ENCODE peak calls at places on chromosomes 1 and 21, in nine cellular contexts. One of them, this sample, is unnamed.

GRCh38 chr1:234603221-234604204 is 6.5 kb downstream of the IRF2BP2 start:
- DNase-seq in cerebellum: no peak
- DNase-seq in NCI-H2081: peak
- DNase-seq in lower leg skin: no peak
- DNase-seq in stimulated activated CD8-positive, alpha-beta memory T cell treated with anti-CD3 and anti-CD28 coated beads, Interleukin-15, amount 100 ng/mL, for 4 hours: no peak
- DNase-seq in NCI-H82: peak
- DNase-seq in GM23248: peak
- DNase-seq in epithelial cell of esophagus: peak
- DNase-seq in amniotic stem cell: no peak
- DNase-seq in this sample: no peak

GRCh38 chr1:21302747-21303715 is 12.8 kb upstream of the ECE1 start:
- DNase-seq in lower leg skin: no peak
- DNase-seq in stimulated activated CD8-positive, alpha-beta memory T cell treated with anti-CD3 and anti-CD28 coated beads, Interleukin-15, amount 100 ng/mL, for 4 hours: no peak
- DNase-seq in NCI-H2081: no peak
- DNase-seq in GM23248: peak
- DNase-seq in cerebellum: no peak
- DNase-seq in NCI-H82: peak
- DNase-seq in amniotic stem cell: no peak
- DNase-seq in epithelial cell of esophagus: peak
- DNase-seq in this sample: no peak

GRCh38 chr1:177411371-177411770 is 240.6 kb downstream of the BRINP2 start:
- DNase-seq in lower leg skin: no peak
- DNase-seq in NCI-H82: peak
- DNase-seq in GM23248: no peak
- DNase-seq in NCI-H2081: no peak
- DNase-seq in amniotic stem cell: no peak
- DNase-seq in stimulated activated CD8-positive, alpha-beta memory T cell treated with anti-CD3 and anti-CD28 coated beads, Interleukin-15, amount 100 ng/mL, for 4 hours: no peak
- DNase-seq in epithelial cell of esophagus: no peak
- DNase-seq in cerebellum: no peak
- DNase-seq in this sample: no peak

GRCh38 chr1:98963359-98963758 is 41.3 kb downstream of the PLPPR5 start:
- DNase-seq in epithelial cell of esophagus: no peak
- DNase-seq in amniotic stem cell: no peak
- DNase-seq in NCI-H82: no peak
- DNase-seq in stimulated activated CD8-positive, alpha-beta memory T cell treated with anti-CD3 and anti-CD28 coated beads, Interleukin-15, amount 100 ng/mL, for 4 hours: no peak
- DNase-seq in cerebellum: no peak
- DNase-seq in NCI-H2081: no peak
- DNase-seq in GM23248: peak
- DNase-seq in lower leg skin: no peak
- DNase-seq in this sample: no peak

GRCh38 chr1:151189638-151190445 is at the start of gene VPS72:
- DNase-seq in GM23248: peak
- DNase-seq in cerebellum: peak
- DNase-seq in NCI-H2081: peak
- DNase-seq in NCI-H82: peak
- DNase-seq in amniotic stem cell: peak
- DNase-seq in stimulated activated CD8-positive, alpha-beta memory T cell treated with anti-CD3 and anti-CD28 coated beads, Interleukin-15, amount 100 ng/mL, for 4 hours: peak
- DNase-seq in epithelial cell of esophagus: peak
- DNase-seq in lower leg skin: peak
- DNase-seq in this sample: peak

GRCh38 chr21:44354775-44355771 is 1.7 kb downstream of the TRPM2 start:
- DNase-seq in amniotic stem cell: no peak
- DNase-seq in GM23248: no peak
- DNase-seq in epithelial cell of esophagus: no peak
- DNase-seq in NCI-H2081: no peak
- DNase-seq in NCI-H82: no peak
- DNase-seq in lower leg skin: no peak
- DNase-seq in stimulated activated CD8-positive, alpha-beta memory T cell treated with anti-CD3 and anti-CD28 coated beads, Interleukin-15, amount 100 ng/mL, for 4 hours: no peak
- DNase-seq in cerebellum: no peak
- DNase-seq in this sample: peak

GRCh38 chr1:117608213-117608612 is 2.4 kb downstream of the TENT5C start:
- DNase-seq in amniotic stem cell: no peak
- DNase-seq in NCI-H2081: no peak
- DNase-seq in NCI-H82: no peak
- DNase-seq in stimulated activated CD8-positive, alpha-beta memory T cell treated with anti-CD3 and anti-CD28 coated beads, Interleukin-15, amount 100 ng/mL, for 4 hours: no peak
- DNase-seq in cerebellum: no peak
- DNase-seq in epithelial cell of esophagus: no peak
- DNase-seq in GM23248: no peak
- DNase-seq in lower leg skin: no peak
- DNase-seq in this sample: no peak

GRCh38 chr1:204972461-204972860 is 70.6 kb upstream of the CNTN2 start:
- DNase-seq in cerebellum: no peak
- DNase-seq in amniotic stem cell: no peak
- DNase-seq in lower leg skin: no peak
- DNase-seq in GM23248: peak
- DNase-seq in epithelial cell of esophagus: no peak
- DNase-seq in NCI-H2081: no peak
- DNase-seq in NCI-H82: no peak
- DNase-seq in stimulated activated CD8-positive, alpha-beta memory T cell treated with anti-CD3 and anti-CD28 coated beads, Interleukin-15, amount 100 ng/mL, for 4 hours: no peak
- DNase-seq in this sample: no peak

GRCh38 chr1:23126801-23127200 is 41.9 kb downstream of the LUZP1 start:
- DNase-seq in NCI-H2081: no peak
- DNase-seq in cerebellum: no peak
- DNase-seq in epithelial cell of esophagus: peak
- DNase-seq in NCI-H82: no peak
- DNase-seq in lower leg skin: no peak
- DNase-seq in GM23248: peak
- DNase-seq in amniotic stem cell: no peak
- DNase-seq in stimulated activated CD8-positive, alpha-beta memory T cell treated with anti-CD3 and anti-CD28 coated beads, Interleukin-15, amount 100 ng/mL, for 4 hours: no peak
- DNase-seq in this sample: no peak

GRCh38 chr1:151807131-151807530 is 1.9 kb upstream of the LINGO4 start:
- DNase-seq in cerebellum: peak
- DNase-seq in lower leg skin: no peak
- DNase-seq in epithelial cell of esophagus: no peak
- DNase-seq in GM23248: no peak
- DNase-seq in NCI-H82: no peak
- DNase-seq in NCI-H2081: no peak
- DNase-seq in amniotic stem cell: no peak
- DNase-seq in stimulated activated CD8-positive, alpha-beta memory T cell treated with anti-CD3 and anti-CD28 coated beads, Interleukin-15, amount 100 ng/mL, for 4 hours: no peak
- DNase-seq in this sample: no peak

GRCh38 chr1:223706077-223706988 is 6.0 kb upstream of the CAPN2 start:
- DNase-seq in NCI-H82: peak
- DNase-seq in stimulated activated CD8-positive, alpha-beta memory T cell treated with anti-CD3 and anti-CD28 coated beads, Interleukin-15, amount 100 ng/mL, for 4 hours: no peak
- DNase-seq in GM23248: peak
- DNase-seq in amniotic stem cell: peak
- DNase-seq in epithelial cell of esophagus: peak
- DNase-seq in cerebellum: no peak
- DNase-seq in lower leg skin: peak
- DNase-seq in NCI-H2081: peak
- DNase-seq in this sample: no peak

GRCh38 chr1:206784471-206784903 is 12.2 kb upstream of the IL10 start:
- DNase-seq in stimulated activated CD8-positive, alpha-beta memory T cell treated with anti-CD3 and anti-CD28 coated beads, Interleukin-15, amount 100 ng/mL, for 4 hours: peak
- DNase-seq in epithelial cell of esophagus: peak
- DNase-seq in lower leg skin: no peak
- DNase-seq in amniotic stem cell: no peak
- DNase-seq in GM23248: no peak
- DNase-seq in cerebellum: no peak
- DNase-seq in NCI-H82: no peak
- DNase-seq in NCI-H2081: no peak
- DNase-seq in this sample: no peak

GRCh38 chr1:115807723-115808122 is 33.2 kb downstream of the NHLH2 start:
- DNase-seq in GM23248: peak
- DNase-seq in cerebellum: peak
- DNase-seq in lower leg skin: peak
- DNase-seq in epithelial cell of esophagus: peak
- DNase-seq in NCI-H82: peak
- DNase-seq in NCI-H2081: peak
- DNase-seq in stimulated activated CD8-positive, alpha-beta memory T cell treated with anti-CD3 and anti-CD28 coated beads, Interleukin-15, amount 100 ng/mL, for 4 hours: no peak
- DNase-seq in amniotic stem cell: peak
- DNase-seq in this sample: peak

GRCh38 chr1:14826172-14826636 is 227.7 kb downstream of the KAZN start:
- DNase-seq in cerebellum: no peak
- DNase-seq in GM23248: peak
- DNase-seq in NCI-H2081: no peak
- DNase-seq in stimulated activated CD8-positive, alpha-beta memory T cell treated with anti-CD3 and anti-CD28 coated beads, Interleukin-15, amount 100 ng/mL, for 4 hours: no peak
- DNase-seq in amniotic stem cell: peak
- DNase-seq in lower leg skin: peak
- DNase-seq in NCI-H82: no peak
- DNase-seq in epithelial cell of esophagus: no peak
- DNase-seq in this sample: no peak

GRCh38 chr1:99180343-99180808 is 83.9 kb upstream of the PLPPR4 start:
- DNase-seq in amniotic stem cell: peak
- DNase-seq in GM23248: peak
- DNase-seq in cerebellum: peak
- DNase-seq in stimulated activated CD8-positive, alpha-beta memory T cell treated with anti-CD3 and anti-CD28 coated beads, Interleukin-15, amount 100 ng/mL, for 4 hours: peak
- DNase-seq in epithelial cell of esophagus: peak
- DNase-seq in NCI-H2081: peak
- DNase-seq in NCI-H82: peak
- DNase-seq in lower leg skin: peak
- DNase-seq in this sample: peak

GRCh38 chr21:43805275-43805800 is 16.0 kb downstream of the RRP1 start:
- DNase-seq in amniotic stem cell: no peak
- DNase-seq in NCI-H2081: no peak
- DNase-seq in GM23248: no peak
- DNase-seq in NCI-H82: no peak
- DNase-seq in cerebellum: no peak
- DNase-seq in lower leg skin: no peak
- DNase-seq in epithelial cell of esophagus: no peak
- DNase-seq in stimulated activated CD8-positive, alpha-beta memory T cell treated with anti-CD3 and anti-CD28 coated beads, Interleukin-15, amount 100 ng/mL, for 4 hours: no peak
- DNase-seq in this sample: no peak

GRCh38 chr1:247588060-247588459 is at the start of gene OR2G2:
- DNase-seq in stimulated activated CD8-positive, alpha-beta memory T cell treated with anti-CD3 and anti-CD28 coated beads, Interleukin-15, amount 100 ng/mL, for 4 hours: no peak
- DNase-seq in NCI-H2081: no peak
- DNase-seq in GM23248: no peak
- DNase-seq in cerebellum: no peak
- DNase-seq in amniotic stem cell: no peak
- DNase-seq in epithelial cell of esophagus: no peak
- DNase-seq in NCI-H82: no peak
- DNase-seq in lower leg skin: no peak
- DNase-seq in this sample: no peak

GRCh38 chr1:217721692-217722091 is 90.5 kb downstream of the SPATA17 start:
- DNase-seq in NCI-H2081: no peak
- DNase-seq in cerebellum: no peak
- DNase-seq in epithelial cell of esophagus: peak
- DNase-seq in GM23248: no peak
- DNase-seq in lower leg skin: no peak
- DNase-seq in amniotic stem cell: no peak
- DNase-seq in NCI-H82: no peak
- DNase-seq in stimulated activated CD8-positive, alpha-beta memory T cell treated with anti-CD3 and anti-CD28 coated beads, Interleukin-15, amount 100 ng/mL, for 4 hours: no peak
- DNase-seq in this sample: peak

GRCh38 chr1:91529856-91530255 is 29.2 kb downstream of the CDC7 start:
- DNase-seq in amniotic stem cell: no peak
- DNase-seq in NCI-H2081: no peak
- DNase-seq in GM23248: peak
- DNase-seq in lower leg skin: no peak
- DNase-seq in NCI-H82: peak
- DNase-seq in epithelial cell of esophagus: peak
- DNase-seq in cerebellum: no peak
- DNase-seq in stimulated activated CD8-positive, alpha-beta memory T cell treated with anti-CD3 and anti-CD28 coated beads, Interleukin-15, amount 100 ng/mL, for 4 hours: no peak
- DNase-seq in this sample: no peak

GRCh38 chr1:168057921-168058320 is 78.8 kb downstream of the GPR161 start:
- DNase-seq in amniotic stem cell: no peak
- DNase-seq in stimulated activated CD8-positive, alpha-beta memory T cell treated with anti-CD3 and anti-CD28 coated beads, Interleukin-15, amount 100 ng/mL, for 4 hours: no peak
- DNase-seq in cerebellum: no peak
- DNase-seq in epithelial cell of esophagus: peak
- DNase-seq in lower leg skin: no peak
- DNase-seq in NCI-H82: no peak
- DNase-seq in GM23248: peak
- DNase-seq in NCI-H2081: no peak
- DNase-seq in this sample: no peak

GRCh38 chr1:14296795-14297194 is 301.7 kb upstream of the KAZN start:
- DNase-seq in epithelial cell of esophagus: no peak
- DNase-seq in cerebellum: no peak
- DNase-seq in lower leg skin: no peak
- DNase-seq in NCI-H82: peak
- DNase-seq in NCI-H2081: no peak
- DNase-seq in amniotic stem cell: no peak
- DNase-seq in GM23248: peak
- DNase-seq in stimulated activated CD8-positive, alpha-beta memory T cell treated with anti-CD3 and anti-CD28 coated beads, Interleukin-15, amount 100 ng/mL, for 4 hours: no peak
- DNase-seq in this sample: no peak

GRCh38 chr1:248851390-248851789 is 7.5 kb downstream of the ZNF692 start:
- DNase-seq in epithelial cell of esophagus: no peak
- DNase-seq in amniotic stem cell: no peak
- DNase-seq in lower leg skin: no peak
- DNase-seq in NCI-H2081: no peak
- DNase-seq in GM23248: no peak
- DNase-seq in NCI-H82: no peak
- DNase-seq in stimulated activated CD8-positive, alpha-beta memory T cell treated with anti-CD3 and anti-CD28 coated beads, Interleukin-15, amount 100 ng/mL, for 4 hours: no peak
- DNase-seq in cerebellum: no peak
- DNase-seq in this sample: no peak

GRCh38 chr1:89274431-89274857 is 1.8 kb upstream of the GBP5 start:
- DNase-seq in stimulated activated CD8-positive, alpha-beta memory T cell treated with anti-CD3 and anti-CD28 coated beads, Interleukin-15, amount 100 ng/mL, for 4 hours: no peak
- DNase-seq in lower leg skin: no peak
- DNase-seq in NCI-H2081: no peak
- DNase-seq in epithelial cell of esophagus: peak
- DNase-seq in amniotic stem cell: no peak
- DNase-seq in NCI-H82: no peak
- DNase-seq in GM23248: peak
- DNase-seq in cerebellum: no peak
- DNase-seq in this sample: no peak